ENCODE peak calls at places on chromosome 20, in ten cellular contexts. R, Y, L, O, S, B, Z, M, C and H are unnamed samples.

GRCh38 chr20:36768768-36769430 is 4.7 kb downstream of the DSN1 start:
- DNase-seq in R (no peak), Y (no peak), L (no peak), O (no peak), S (peak; percentile 34), B (no peak), Z (no peak), M (no peak), C (peak; percentile 16), H (no peak)

GRCh38 chr20:61280217-61280980 is 28.3 kb downstream of the CDH4 start:
- DNase-seq in R (no peak), Y (no peak), L (no peak), O (no peak), S (no peak), B (no peak), Z (no peak), M (no peak), C (no peak), H (no peak)

GRCh38 chr20:23032056-23032455 is 3.1 kb upstream of the SSTR4 start:
- DNase-seq in R (no peak), Y (no peak), L (no peak), O (no peak), S (no peak), B (no peak), Z (no peak), M (no peak), C (no peak), H (no peak)

GRCh38 chr20:62938105-62938888 is at the start of gene GID8:
- DNase-seq in R (no peak), Y (no peak), L (peak; percentile 67), O (peak; percentile 74), S (peak; percentile 75), B (peak; percentile 50), Z (no peak), M (peak; percentile 43), C (no peak), H (no peak)

GRCh38 chr20:16201191-16201590 is 372.1 kb downstream of the KIF16B start:
- DNase-seq in R (no peak), Y (no peak), L (peak; percentile 18), O (no peak), S (no peak), B (no peak), Z (no peak), M (no peak), C (no peak), H (no peak)

GRCh38 chr20:23050847-23051627 is 1.6 kb upstream of the THBD start:
- DNase-seq in R (peak; percentile 42), Y (peak; percentile 88), L (peak; percentile 57), O (peak; percentile 81), S (peak; percentile 56), B (peak; percentile 84), Z (peak; percentile 25), M (peak; percentile 77), C (no peak), H (no peak)

GRCh38 chr20:32628960-32629530 is 43.9 kb upstream of the NOL4L start:
- DNase-seq in R (no peak), Y (no peak), L (no peak), O (no peak), S (no peak), B (no peak), Z (no peak), M (no peak), C (no peak), H (no peak)

GRCh38 chr20:36352843-36353553 is 46.9 kb downstream of the DLGAP4 start:
- DNase-seq in R (no peak), Y (no peak), L (no peak), O (no peak), S (no peak), B (no peak), Z (no peak), M (no peak), C (no peak), H (no peak)